ENCODE peak calls at places on chromosomes 7 and 10, in six cellular contexts. One of them, this sample, is unnamed.
A peak's percentile ranks its signal among the peaks of the same experiment; 100 is the strongest.

GRCh38 chr10:132714906-132715790 is 70.8 kb downstream of the NKX6-2 start:
- DNase-seq in AG04450: no peak
- DNase-seq in spleen: peak; percentile 59
- DNase-seq in fibroblast of lung: no peak
- DNase-seq in endodermal cell: no peak
- DNase-seq in cardiac muscle cell: no peak
- DNase-seq in this sample: no peak

GRCh38 chr7:157233677-157234076 is 95.0 kb downstream of the UBE3C start:
- DNase-seq in AG04450: no peak
- DNase-seq in spleen: no peak
- DNase-seq in fibroblast of lung: peak; percentile 13
- DNase-seq in endodermal cell: no peak
- DNase-seq in cardiac muscle cell: no peak
- DNase-seq in this sample: no peak

GRCh38 chr10:72875250-72876055 is 18.1 kb upstream of the OIT3 start:
- DNase-seq in AG04450: peak; percentile 4
- DNase-seq in spleen: no peak
- DNase-seq in fibroblast of lung: peak; percentile 22
- DNase-seq in endodermal cell: no peak
- DNase-seq in cardiac muscle cell: peak; percentile 16
- DNase-seq in this sample: no peak

GRCh38 chr7:29196971-29197370 is 2.4 kb downstream of the CHN2 start:
- DNase-seq in AG04450: no peak
- DNase-seq in spleen: no peak
- DNase-seq in fibroblast of lung: no peak
- DNase-seq in endodermal cell: no peak
- DNase-seq in cardiac muscle cell: no peak
- DNase-seq in this sample: no peak

GRCh38 chr10:64535131-64535867 is 1014.1 kb downstream of the REEP3 start:
- DNase-seq in AG04450: no peak
- DNase-seq in spleen: no peak
- DNase-seq in fibroblast of lung: no peak
- DNase-seq in endodermal cell: no peak
- DNase-seq in cardiac muscle cell: no peak
- DNase-seq in this sample: no peak

GRCh38 chr10:118983263-118983662 is 46.3 kb upstream of the NANOS1 start:
- DNase-seq in AG04450: no peak
- DNase-seq in spleen: no peak
- DNase-seq in fibroblast of lung: peak; percentile 20
- DNase-seq in endodermal cell: peak; percentile 26
- DNase-seq in cardiac muscle cell: no peak
- DNase-seq in this sample: no peak

GRCh38 chr10:52446391-52446790 is 132.3 kb downstream of the DKK1 start:
- DNase-seq in AG04450: no peak
- DNase-seq in spleen: no peak
- DNase-seq in fibroblast of lung: peak; percentile 55
- DNase-seq in endodermal cell: no peak
- DNase-seq in cardiac muscle cell: no peak
- DNase-seq in this sample: no peak

GRCh38 chr7:33922820-33923219 is 17.5 kb downstream of the BMPER start:
- DNase-seq in AG04450: no peak
- DNase-seq in spleen: no peak
- DNase-seq in fibroblast of lung: no peak
- DNase-seq in endodermal cell: no peak
- DNase-seq in cardiac muscle cell: no peak
- DNase-seq in this sample: no peak

GRCh38 chr10:34491666-34492065 is 323.4 kb downstream of the PARD3 start:
- DNase-seq in AG04450: no peak
- DNase-seq in spleen: no peak
- DNase-seq in fibroblast of lung: peak; percentile 15
- DNase-seq in endodermal cell: no peak
- DNase-seq in cardiac muscle cell: no peak
- DNase-seq in this sample: no peak

GRCh38 chr10:130857631-130858295 is 453.8 kb downstream of the TCERG1L start:
- DNase-seq in AG04450: no peak
- DNase-seq in spleen: no peak
- DNase-seq in fibroblast of lung: no peak
- DNase-seq in endodermal cell: peak; percentile 24
- DNase-seq in cardiac muscle cell: no peak
- DNase-seq in this sample: no peak

GRCh38 chr7:149735779-149736477 is 37.5 kb downstream of the ZNF467 start:
- DNase-seq in AG04450: no peak
- DNase-seq in spleen: peak; percentile 64
- DNase-seq in fibroblast of lung: no peak
- DNase-seq in endodermal cell: no peak
- DNase-seq in cardiac muscle cell: no peak
- DNase-seq in this sample: no peak

GRCh38 chr10:86400705-86401587 is 34.4 kb upstream of the GRID1 start:
- DNase-seq in AG04450: no peak
- DNase-seq in spleen: peak; percentile 89
- DNase-seq in fibroblast of lung: peak; percentile 39
- DNase-seq in endodermal cell: peak; percentile 81
- DNase-seq in cardiac muscle cell: peak; percentile 59
- DNase-seq in this sample: peak; percentile 62

GRCh38 chr7:33500590-33500989 is 371.2 kb downstream of the BBS9 start:
- DNase-seq in AG04450: no peak
- DNase-seq in spleen: no peak
- DNase-seq in fibroblast of lung: no peak
- DNase-seq in endodermal cell: no peak
- DNase-seq in cardiac muscle cell: no peak
- DNase-seq in this sample: no peak

GRCh38 chr10:60413306-60414012 is 23.8 kb upstream of the ANK3 start:
- DNase-seq in AG04450: no peak
- DNase-seq in spleen: no peak
- DNase-seq in fibroblast of lung: no peak
- DNase-seq in endodermal cell: no peak
- DNase-seq in cardiac muscle cell: no peak
- DNase-seq in this sample: no peak

GRCh38 chr10:46223064-46223480 is 63.7 kb upstream of the ANTXRL start:
- DNase-seq in AG04450: no peak
- DNase-seq in spleen: peak; percentile 54
- DNase-seq in fibroblast of lung: no peak
- DNase-seq in endodermal cell: peak; percentile 60
- DNase-seq in cardiac muscle cell: no peak
- DNase-seq in this sample: no peak

GRCh38 chr10:15345450-15345849 is 25.6 kb downstream of the FAM171A1 start:
- DNase-seq in AG04450: no peak
- DNase-seq in spleen: no peak
- DNase-seq in fibroblast of lung: no peak
- DNase-seq in endodermal cell: no peak
- DNase-seq in cardiac muscle cell: no peak
- DNase-seq in this sample: no peak

GRCh38 chr10:30430544-30431298 is 3.3 kb upstream of the MAP3K8 start:
- DNase-seq in AG04450: no peak
- DNase-seq in spleen: no peak
- DNase-seq in fibroblast of lung: no peak
- DNase-seq in endodermal cell: no peak
- DNase-seq in cardiac muscle cell: no peak
- DNase-seq in this sample: no peak

GRCh38 chr7:99287779-99288534 is 15.3 kb downstream of the MYH16 start:
- DNase-seq in AG04450: no peak
- DNase-seq in spleen: no peak
- DNase-seq in fibroblast of lung: no peak
- DNase-seq in endodermal cell: no peak
- DNase-seq in cardiac muscle cell: no peak
- DNase-seq in this sample: no peak

GRCh38 chr10:12656518-12657142 is 307.3 kb downstream of the CAMK1D start:
- DNase-seq in AG04450: peak; percentile 11
- DNase-seq in spleen: no peak
- DNase-seq in fibroblast of lung: peak; percentile 66
- DNase-seq in endodermal cell: no peak
- DNase-seq in cardiac muscle cell: peak; percentile 58
- DNase-seq in this sample: no peak

GRCh38 chr10:31630866-31631567 is 297.6 kb downstream of the ARHGAP12 start:
- DNase-seq in AG04450: no peak
- DNase-seq in spleen: no peak
- DNase-seq in fibroblast of lung: no peak
- DNase-seq in endodermal cell: no peak
- DNase-seq in cardiac muscle cell: no peak
- DNase-seq in this sample: no peak

GRCh38 chr10:25758511-25758910 is 175.5 kb upstream of the MYO3A start:
- DNase-seq in AG04450: no peak
- DNase-seq in spleen: no peak
- DNase-seq in fibroblast of lung: peak; percentile 22
- DNase-seq in endodermal cell: no peak
- DNase-seq in cardiac muscle cell: no peak
- DNase-seq in this sample: no peak

GRCh38 chr7:36911788-36912187 is 187.5 kb upstream of the AOAH start:
- DNase-seq in AG04450: no peak
- DNase-seq in spleen: no peak
- DNase-seq in fibroblast of lung: peak; percentile 30
- DNase-seq in endodermal cell: no peak
- DNase-seq in cardiac muscle cell: no peak
- DNase-seq in this sample: no peak

GRCh38 chr7:155835446-155836215 is 23.4 kb upstream of the SHH start:
- DNase-seq in AG04450: no peak
- DNase-seq in spleen: peak; percentile 63
- DNase-seq in fibroblast of lung: no peak
- DNase-seq in endodermal cell: no peak
- DNase-seq in cardiac muscle cell: no peak
- DNase-seq in this sample: no peak

GRCh38 chr10:44878704-44879530 is 32.2 kb upstream of the TMEM72 start:
- DNase-seq in AG04450: peak; percentile 74
- DNase-seq in spleen: peak; percentile 90
- DNase-seq in fibroblast of lung: peak; percentile 80
- DNase-seq in endodermal cell: peak; percentile 96
- DNase-seq in cardiac muscle cell: peak; percentile 91
- DNase-seq in this sample: peak; percentile 75

GRCh38 chr10:44874176-44874575 is 37.0 kb upstream of the TMEM72 start:
- DNase-seq in AG04450: no peak
- DNase-seq in spleen: no peak
- DNase-seq in fibroblast of lung: peak; percentile 30
- DNase-seq in endodermal cell: peak; percentile 18
- DNase-seq in cardiac muscle cell: no peak
- DNase-seq in this sample: no peak

GRCh38 chr10:44873156-44873555 is 38.0 kb upstream of the TMEM72 start:
- DNase-seq in AG04450: no peak
- DNase-seq in spleen: no peak
- DNase-seq in fibroblast of lung: no peak
- DNase-seq in endodermal cell: peak; percentile 29
- DNase-seq in cardiac muscle cell: no peak
- DNase-seq in this sample: no peak
- H3K27ac ChIP-seq in AG04450: no peak overlapping the region
- H3K27ac ChIP-seq in spleen: no peak overlapping the region
- H3K27ac ChIP-seq in fibroblast of lung: no peak overlapping the region
- H3K27ac ChIP-seq in endodermal cell: no peak overlapping the region
- H3K27ac ChIP-seq in cardiac muscle cell: no peak overlapping the region
- H3K27ac ChIP-seq in this sample: no peak overlapping the region

DNA sequence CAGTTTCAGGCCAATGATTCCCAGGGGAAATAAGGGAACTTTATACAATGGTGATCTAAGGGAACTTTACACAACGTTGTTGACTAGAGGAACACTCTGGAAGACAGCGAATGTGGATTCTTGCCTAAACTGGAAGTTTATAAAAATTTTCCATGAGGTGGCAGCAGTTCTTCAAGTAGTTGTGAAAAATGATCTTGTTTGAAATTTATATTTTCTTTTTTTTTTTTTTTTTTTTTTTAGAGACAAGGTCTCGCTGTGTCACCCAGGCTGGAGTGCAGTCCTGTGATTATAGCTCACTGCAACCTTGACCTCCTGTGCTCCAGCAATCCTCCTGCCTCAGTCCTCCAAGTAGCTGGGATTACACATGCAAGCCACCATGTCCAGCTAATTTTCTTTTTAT is 32.1 kb upstream of the GTF2I start:
- DNase-seq in AG04450: peak; percentile 26
- DNase-seq in spleen: no peak
- DNase-seq in fibroblast of lung: peak; percentile 42
- DNase-seq in endodermal cell: no peak
- DNase-seq in cardiac muscle cell: no peak
- DNase-seq in this sample: no peak
- TF ChIP-seq CTCF in AG04450: no peak
- TF ChIP-seq CTCF in spleen: peak; percentile 18
- TF ChIP-seq CTCF in fibroblast of lung: peak; percentile 32
- TF ChIP-seq CTCF in endodermal cell: no peak
- TF ChIP-seq CTCF in cardiac muscle cell: peak; percentile 30
- TF ChIP-seq CTCF in this sample: peak; percentile 20

GRCh38 chr7:106347229-106347833 is 62.5 kb upstream of the NAMPT start:
- DNase-seq in AG04450: no peak
- DNase-seq in spleen: no peak
- DNase-seq in fibroblast of lung: no peak
- DNase-seq in endodermal cell: no peak
- DNase-seq in cardiac muscle cell: no peak
- DNase-seq in this sample: no peak
- H3K27ac ChIP-seq in AG04450: no peak overlapping the region
- H3K27ac ChIP-seq in spleen: peak overlapping the region; percentile 88
- H3K27ac ChIP-seq in fibroblast of lung: no peak overlapping the region
- H3K27ac ChIP-seq in endodermal cell: no peak overlapping the region
- H3K27ac ChIP-seq in cardiac muscle cell: no peak overlapping the region
- H3K27ac ChIP-seq in this sample: no peak overlapping the region

GRCh38 chr7:86942995-86943394 is 116.5 kb downstream of the ELAPOR2 start:
- DNase-seq in AG04450: no peak
- DNase-seq in spleen: no peak
- DNase-seq in fibroblast of lung: no peak
- DNase-seq in endodermal cell: no peak
- DNase-seq in cardiac muscle cell: no peak
- DNase-seq in this sample: no peak

GRCh38 chr7:86937499-86937898 is 122.0 kb downstream of the ELAPOR2 start:
- DNase-seq in AG04450: no peak
- DNase-seq in spleen: no peak
- DNase-seq in fibroblast of lung: no peak
- DNase-seq in endodermal cell: no peak
- DNase-seq in cardiac muscle cell: no peak
- DNase-seq in this sample: no peak

GRCh38 chr7:86942081-86942480 is 117.4 kb downstream of the ELAPOR2 start:
- DNase-seq in AG04450: no peak
- DNase-seq in spleen: no peak
- DNase-seq in fibroblast of lung: no peak
- DNase-seq in endodermal cell: no peak
- DNase-seq in cardiac muscle cell: no peak
- DNase-seq in this sample: no peak

GRCh38 chr7:86943447-86943846 is 116.0 kb downstream of the ELAPOR2 start:
- DNase-seq in AG04450: no peak
- DNase-seq in spleen: no peak
- DNase-seq in fibroblast of lung: no peak
- DNase-seq in endodermal cell: no peak
- DNase-seq in cardiac muscle cell: no peak
- DNase-seq in this sample: no peak

DNA sequence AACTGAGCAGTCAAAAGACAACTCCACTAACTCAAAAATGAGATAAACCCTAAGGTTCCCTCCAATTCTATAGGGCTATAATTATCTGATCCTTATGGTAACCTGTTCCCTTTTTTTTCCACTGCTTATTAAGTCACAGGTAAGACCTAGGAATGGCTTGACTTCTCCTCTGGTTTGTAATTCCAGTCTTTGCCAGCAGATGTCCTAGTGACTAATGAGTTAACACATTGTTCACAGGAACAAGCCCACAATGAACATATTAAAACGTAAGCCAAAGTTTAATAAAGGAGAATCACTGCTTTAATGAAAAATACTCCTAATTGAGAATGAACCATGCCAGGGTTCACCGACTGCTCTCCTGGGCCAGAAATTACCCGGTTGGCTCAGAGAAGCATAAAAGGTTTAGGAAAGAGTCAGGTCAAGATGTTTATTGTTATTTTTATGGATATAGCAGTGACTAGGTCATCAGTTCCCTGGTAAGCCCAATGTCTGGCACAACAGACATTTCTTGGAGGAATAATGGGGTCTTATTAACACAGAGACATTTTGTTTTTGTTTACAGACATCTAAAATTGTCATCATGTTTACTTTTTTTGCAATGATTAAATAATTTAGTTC is 120.1 kb downstream of the ELAPOR2 start:
- DNase-seq in AG04450: peak; percentile 20
- DNase-seq in spleen: no peak
- DNase-seq in fibroblast of lung: peak; percentile 54
- DNase-seq in endodermal cell: peak; percentile 78
- DNase-seq in cardiac muscle cell: peak; percentile 71
- DNase-seq in this sample: peak; percentile 9
- TF ChIP-seq CTCF in AG04450: peak; percentile 73
- TF ChIP-seq CTCF in spleen: peak; percentile 70
- TF ChIP-seq CTCF in fibroblast of lung: peak; percentile 69
- TF ChIP-seq CTCF in endodermal cell: peak; percentile 85
- TF ChIP-seq CTCF in cardiac muscle cell: peak; percentile 75
- TF ChIP-seq CTCF in this sample: peak; percentile 69